ENCODE peak calls at places on chromosomes 13 and 19, in five cellular contexts. L is AG10803; D is choroid plexus epithelial cell; Q is stimulated activated CD4-positive, alpha-beta T cell treated with anti-CD3 and anti-CD28 coated beads, Interleukin-4, amount 100 ng/mL, for 4 hours; K is fibroblast of mammary gland. T is an unnamed sample.
A peak's percentile ranks its signal among the peaks of the same experiment; 100 is the strongest.

GRCh38 chr13:28657784-28658538 is 969 bp upstream of the POMP start:
- DNase-seq in L (peak; percentile 35), D (peak; percentile 60), Q (no peak), K (peak; percentile 48), T (no peak)

GRCh38 chr19:30085394-30085793 is 143.4 kb downstream of the URI1 start:
- DNase-seq in L (no peak), D (no peak), Q (no peak), K (no peak), T (no peak)

GRCh38 chr19:47794526-47794925 is 9.8 kb downstream of the TPRX1 start:
- DNase-seq in L (no peak), D (no peak), Q (no peak), K (no peak), T (no peak)

GRCh38 chr19:50858896-50859295 is 4.2 kb downstream of the KLK3 start:
- DNase-seq in L (no peak), D (no peak), Q (no peak), K (no peak), T (no peak)

GRCh38 chr19:8334458-8335342 is 8.4 kb downstream of the KANK3 start:
- DNase-seq in L (peak; percentile 34), D (peak; percentile 65), Q (peak; percentile 23), K (peak; percentile 62), T (peak; percentile 75)

GRCh38 chr19:2081873-2082810 is 14.0 kb downstream of the MOB3A start:
- DNase-seq in L (no peak), D (no peak), Q (no peak), K (no peak), T (no peak)

GRCh38 chr19:54523403-54523802 is 20.8 kb downstream of the LAIR2 start:
- DNase-seq in L (peak; percentile 4), D (peak; percentile 1), Q (peak; percentile 26), K (peak; percentile 26), T (no peak)

GRCh38 chr19:33428627-33429013 is 55.1 kb downstream of the CEBPG start:
- DNase-seq in L (no peak), D (no peak), Q (no peak), K (no peak), T (no peak)

GRCh38 chr19:56105090-56105701 is 15.9 kb downstream of the ZNF787 start:
- DNase-seq in L (peak; percentile 53), D (peak; percentile 75), Q (peak; percentile 42), K (peak; percentile 74), T (peak; percentile 56)

GRCh38 chr13:66180806-66181205 is 1049.3 kb downstream of the PCDH9 start:
- DNase-seq in L (no peak), D (peak; percentile 9), Q (no peak), K (no peak), T (no peak)

T was measured in GM12891.